ENCODE peak calls at places on chromosomes 16 and 17, in four cellular contexts. Z is HepG2, M is A549, U is GM12878. A is an unnamed sample.

GRCh38 chr16:89334461-89334860 is 117.0 kb downstream of the ZNF778 start:
- DNase-seq in U (no peak), M (no peak), Z (no peak), A (no peak)

GRCh38 chr17:2416010-2416734 is 15.3 kb upstream of the MNT start:
- DNase-seq in M (peak), Z (peak), U (no peak), A (peak)

GRCh38 chr17:72903522-72903921 is 189.0 kb downstream of the SLC39A11 start:
- DNase-seq in U (no peak), M (no peak), Z (no peak), A (peak)

GRCh38 chr16:85182286-85182685 is 70.0 kb upstream of the CIBAR2 start:
- DNase-seq in M (no peak), U (no peak), Z (no peak), A (no peak)

GRCh38 chr16:65698943-65699342 is 577.1 kb upstream of the CDH11 start:
- DNase-seq in M (no peak), Z (no peak), U (no peak), A (no peak)

GRCh38 chr17:61809816-61810392 is 53.4 kb downstream of the BRIP1 start:
- DNase-seq in Z (no peak), U (no peak), M (no peak), A (no peak)

GRCh38 chr17:78903101-78903779 is at the start of gene CEP295NL:
- DNase-seq in Z (peak), U (no peak), M (peak), A (peak)

GRCh38 chr16:8375208-8375607 is 215.1 kb downstream of the TMEM114 start:
- DNase-seq in Z (no peak), M (no peak), U (no peak), A (no peak)

GRCh38 chr17:81646869-81647600 is 9.3 kb downstream of the PDE6G start:
- DNase-seq in M (no peak), U (no peak), Z (no peak), A (peak)

GRCh38 chr16:17245727-17246576 is 224.8 kb downstream of the XYLT1 start:
- DNase-seq in U (no peak), M (no peak), Z (no peak), A (no peak)

GRCh38 chr16:81432899-81433560 is 11.6 kb upstream of the CMIP start:
- DNase-seq in Z (no peak), M (no peak), U (no peak), A (no peak)

DNA sequence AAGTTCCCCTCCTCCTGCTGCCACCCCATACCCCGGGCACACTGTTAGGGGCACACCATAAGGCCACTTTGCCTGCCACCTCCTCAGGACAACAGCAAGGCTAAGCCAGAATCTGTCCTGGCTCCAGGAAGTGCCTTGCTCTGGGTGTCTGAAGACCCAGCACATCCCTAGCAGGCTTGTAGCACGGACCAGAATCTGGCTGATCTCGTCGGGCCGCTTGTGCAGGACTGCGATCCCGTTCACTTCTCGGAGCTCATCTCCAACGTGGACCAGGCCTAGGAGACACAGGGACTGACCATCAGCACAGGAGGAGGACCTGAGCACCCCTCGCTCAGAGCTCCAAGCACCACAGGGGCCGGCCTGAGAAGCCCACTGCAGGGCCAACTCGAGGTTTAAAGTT is 7.4 kb downstream of the MPP3 start:
- DNase-seq in M (no peak), Z (no peak), U (no peak), A (no peak)
- TF ChIP-seq RFX5 in M (no peak), Z (no peak), U (no peak), A (no peak)

DNA sequence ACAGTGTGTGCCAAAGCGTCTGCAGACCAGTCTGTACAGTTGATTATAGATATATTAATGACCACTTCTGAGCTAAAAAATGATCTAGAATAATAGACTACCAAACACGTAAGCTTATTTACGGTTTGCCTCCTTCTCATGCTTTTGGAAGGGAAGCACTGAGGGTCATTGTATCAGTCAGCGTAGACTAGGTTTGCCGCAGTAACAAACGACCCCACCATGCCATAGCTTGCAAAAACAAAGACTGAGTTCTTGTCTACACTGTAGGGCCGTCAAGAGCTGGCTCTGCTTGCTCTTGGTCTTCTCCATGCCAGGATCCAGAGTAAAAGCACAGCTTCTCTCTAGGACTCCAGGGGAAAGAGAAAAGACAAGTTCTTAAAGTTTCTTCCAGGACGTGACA is 680.7 kb downstream of the MAF start:
- DNase-seq in Z (no peak), M (no peak), U (no peak), A (no peak)
- TF ChIP-seq REST in Z (no peak), M (no peak), U (no peak), A (no peak)

DNA sequence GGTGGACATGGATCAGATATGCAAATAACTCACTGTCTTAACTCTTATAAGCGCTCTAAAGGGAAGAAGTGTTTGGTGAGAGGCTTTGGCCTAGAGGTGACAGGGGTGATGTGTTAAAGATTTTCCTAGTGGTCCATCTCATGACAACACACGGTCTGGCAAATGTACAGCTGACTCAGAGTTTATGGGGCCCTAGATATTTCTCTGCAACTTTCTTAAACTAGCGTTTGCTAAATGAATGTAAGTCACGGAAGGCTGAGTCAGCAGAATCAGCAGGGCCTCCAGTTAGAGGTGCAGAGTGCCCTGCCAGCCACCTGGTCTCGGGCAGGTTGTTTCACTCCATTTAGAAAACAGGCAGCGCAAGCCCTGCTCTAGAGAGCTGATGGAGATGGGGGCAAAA is 40.1 kb downstream of the CLEC16A start:
- DNase-seq in M (no peak), U (no peak), Z (no peak), A (no peak)
- TF ChIP-seq MAX in M (no peak), U (no peak), Z (no peak), A (no peak)

DNA sequence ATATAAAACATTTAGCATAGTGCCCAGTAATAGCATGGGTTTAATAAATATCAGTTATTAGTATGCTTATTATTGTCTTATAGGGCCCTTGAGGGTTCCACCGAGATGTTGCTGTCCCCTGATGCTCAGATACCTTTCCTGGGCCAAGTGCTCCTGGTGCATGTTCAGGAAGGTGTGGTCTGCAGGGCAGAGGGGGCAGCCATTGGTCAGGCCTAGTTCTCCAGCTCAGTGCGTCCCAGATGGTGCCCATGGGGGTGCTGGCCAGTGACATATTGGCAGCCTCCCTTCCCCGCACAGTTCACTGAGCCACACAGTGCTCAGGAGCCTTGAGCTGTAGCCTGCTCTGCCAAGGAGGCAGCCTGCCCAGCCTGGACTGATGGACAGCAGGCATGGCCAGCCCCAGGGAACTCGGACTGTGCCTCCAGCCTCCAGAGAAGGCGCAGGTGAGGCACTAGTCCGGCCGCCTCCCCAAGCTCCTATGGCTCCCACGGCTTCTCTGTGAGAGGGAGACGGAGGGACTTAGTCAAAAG is 7.7 kb upstream of the GRIN2A start:
- DNase-seq in U (no peak), M (no peak), Z (no peak), A (no peak)
- TF ChIP-seq RFX5 in U (no peak), M (no peak), Z (no peak), A (no peak)

GRCh38 chr17:45646288-45646988 is 137.7 kb upstream of the CRHR1 start:
- DNase-seq in Z (peak), U (no peak), M (no peak), A (no peak)
- TF ChIP-seq REST in Z (no peak), U (no peak), M (no peak), A (no peak)

GRCh38 chr16:68529608-68529930 is 9.5 kb upstream of the ZFP90 start:
- DNase-seq in Z (no peak), U (no peak), M (no peak), A (no peak)

GRCh38 chr16:68526782-68527145 is 12.3 kb upstream of the ZFP90 start:
- DNase-seq in U (no peak), M (no peak), Z (no peak), A (no peak)

GRCh38 chr16:68528686-68529379 is 10.3 kb upstream of the ZFP90 start:
- DNase-seq in Z (peak), M (peak), U (peak), A (peak)

GRCh38 chr16:68524069-68524820 is 14.8 kb upstream of the ZFP90 start:
- DNase-seq in U (no peak), M (no peak), Z (no peak), A (no peak)

DNA sequence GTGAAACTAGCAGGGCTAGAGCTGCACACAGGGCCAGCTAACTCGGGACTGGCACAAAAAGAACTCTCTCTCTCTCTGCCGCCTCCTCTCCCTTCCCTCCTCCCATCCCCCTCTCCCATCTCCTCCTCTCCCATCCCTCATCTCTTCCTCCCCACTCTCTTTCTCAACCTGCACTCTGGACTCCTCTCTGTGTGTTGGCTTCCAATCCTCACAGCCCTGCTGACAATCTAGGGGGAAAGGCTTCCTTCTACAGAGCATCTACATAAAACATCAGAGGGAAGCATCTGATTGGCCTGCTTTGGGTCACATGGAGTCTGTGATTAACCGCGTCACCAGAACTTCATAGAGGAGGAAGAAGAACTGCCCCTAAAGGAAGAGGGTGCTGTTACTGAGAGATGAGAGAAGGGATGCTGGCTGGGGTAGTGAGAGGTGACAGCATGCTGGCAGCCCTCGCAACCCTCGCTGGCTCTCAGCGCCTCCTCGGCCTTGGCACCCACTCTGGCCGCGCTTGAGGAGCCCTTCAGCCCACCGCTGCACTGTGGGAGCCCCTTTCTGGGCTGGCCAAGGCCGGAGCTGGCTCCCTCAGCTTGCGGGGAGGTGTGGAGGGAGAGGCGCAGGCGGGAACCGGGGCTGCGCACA is 12.8 kb upstream of the ZFP90 start:
- DNase-seq in M (peak), U (no peak), Z (peak), A (no peak)
- TF ChIP-seq MAX in M (no peak), U (no peak), Z (peak), A (no peak)

GRCh38 chr17:66633322-66633965 is 201.5 kb upstream of the CACNG5 start:
- DNase-seq in Z (no peak), U (no peak), M (no peak), A (no peak)
- TF ChIP-seq RFX5 in Z (no peak), U (no peak), M (no peak), A (no peak)

GRCh38 chr17:59221159-59221847 is 992 bp downstream of the GDPD1 start:
- DNase-seq in M (no peak), U (no peak), Z (no peak), A (peak)
- TF ChIP-seq REST in M (no peak), U (no peak), Z (no peak), A (no peak)

A was measured in SK-N-SH.